ENCODE peak calls at places on chromosomes 4 and X, in seven cellular contexts. L is HuH-7.5; M is aorta; K is LHCN-M2; Z is BE2C; Y is activated CD4-positive, alpha-beta T cell treated with anti-CD3 and anti-CD28 coated beads, Interleukin-2, amount 50 U/mL, for 48 hours; B is kidney tubule cell. S is an unnamed sample.

GRCh38 chr4:112510468-112511293 is 5.3 kb downstream of the NEUROG2 start:
- DNase-seq in M (no peak), B (no peak), L (no peak), Y (peak), Z (no peak), K (no peak), S (no peak)

GRCh38 chr4:40425799-40426574 is 90.9 kb downstream of the CHRNA9 start:
- DNase-seq in B (no peak), Y (no peak), L (no peak), Z (no peak), M (no peak), K (no peak), S (no peak)

GRCh38 chr4:169404959-169405358 is 134.2 kb upstream of the SH3RF1 start:
- DNase-seq in Z (no peak), B (peak), M (no peak), Y (no peak), K (peak), L (no peak), S (no peak)

GRCh38 chr4:18935956-18936355 is 914.4 kb upstream of the LCORL start:
- DNase-seq in L (no peak), B (peak), M (no peak), Z (no peak), Y (no peak), K (no peak), S (no peak)

GRCh38 chrX:112901821-112902732 is 61.4 kb upstream of the AMOT start:
- DNase-seq in Y (no peak), K (no peak), B (no peak), Z (no peak), L (no peak), M (no peak), S (no peak)

GRCh38 chr4:109873791-109874514 is 26.0 kb downstream of the LRIT3 start:
- DNase-seq in L (no peak), K (no peak), Y (no peak), Z (no peak), M (no peak), B (no peak), S (no peak)

GRCh38 chr4:118557298-118557851 is 127.8 kb upstream of the METTL14 start:
- DNase-seq in M (no peak), Z (no peak), K (peak), B (peak), Y (no peak), L (no peak), S (no peak)

GRCh38 chr4:40337523-40337922 is 2.4 kb downstream of the CHRNA9 start:
- DNase-seq in K (no peak), B (no peak), M (no peak), Y (no peak), Z (no peak), L (no peak), S (no peak)

GRCh38 chr4:15341022-15341732 is 86.7 kb upstream of the C1QTNF7 start:
- DNase-seq in M (no peak), L (no peak), K (no peak), Z (no peak), B (no peak), Y (no peak), S (no peak)

GRCh38 chrX:153557618-153558017 is 40.2 kb downstream of the ATP2B3 start:
- DNase-seq in Y (no peak), M (no peak), Z (no peak), K (no peak), B (no peak), L (no peak), S (no peak)

GRCh38 chr4:71009796-71010588 is 16.5 kb downstream of the DCK start:
- DNase-seq in L (peak), M (no peak), B (peak), K (peak), Y (no peak), Z (no peak), S (peak)

GRCh38 chr4:138542191-138542771 is 300.1 kb upstream of the SLC7A11 start:
- DNase-seq in K (peak), B (peak), Z (no peak), Y (no peak), M (no peak), L (no peak), S (no peak)

GRCh38 chr4:184806711-184807110 is 19.1 kb downstream of the ACSL1 start:
- DNase-seq in M (no peak), B (no peak), Z (no peak), L (no peak), K (no peak), Y (no peak), S (no peak)

GRCh38 chrX:16488959-16489358 is 161.0 kb upstream of the S100G start:
- DNase-seq in B (no peak), Z (no peak), Y (no peak), K (no peak), M (no peak), L (no peak), S (no peak)

GRCh38 chr4:102817021-102817605 is 10.2 kb downstream of the UBE2D3 start:
- DNase-seq in Z (no peak), K (no peak), Y (no peak), M (no peak), B (no peak), L (no peak), S (no peak)

GRCh38 chr4:122764808-122765189 is 32.3 kb downstream of the BBS12 start:
- DNase-seq in L (no peak), Y (no peak), M (no peak), Z (no peak), K (peak), B (peak), S (no peak)

GRCh38 chr4:140095694-140096482 is 58.1 kb downstream of the MAML3 start:
- DNase-seq in L (no peak), B (peak), Y (peak), Z (peak), K (peak), M (peak), S (peak)

GRCh38 chrX:36434521-36434920 is 515.0 kb downstream of the CFAP47 start:
- DNase-seq in L (no peak), Z (no peak), Y (no peak), M (no peak), B (peak), K (peak), S (no peak)

GRCh38 chrX:2497961-2498780 is 2.6 kb downstream of the DHRSX start:
- DNase-seq in K (no peak), B (peak), Y (no peak), M (no peak), L (peak), Z (no peak), S (no peak)

GRCh38 chr4:41134581-41134980 is 79.8 kb downstream of the APBB2 start:
- DNase-seq in M (no peak), K (peak), B (no peak), L (no peak), Y (no peak), Z (no peak), S (no peak)

GRCh38 chr4:5635826-5636196 is 72.5 kb downstream of the EVC2 start:
- DNase-seq in Y (no peak), L (no peak), M (no peak), B (peak), K (peak), Z (no peak), S (no peak)

GRCh38 chrX:11351375-11352295 is 58.4 kb downstream of the AMELX start:
- DNase-seq in B (peak), K (peak), L (no peak), Z (no peak), M (peak), Y (no peak), S (no peak)

GRCh38 chrX:11066812-11067211 is 44.3 kb upstream of the HCCS start:
- DNase-seq in Z (no peak), B (no peak), L (no peak), M (no peak), K (peak), Y (no peak), S (no peak)

GRCh38 chr4:184347251-184348239 is 126.8 kb downstream of the IRF2 start:
- DNase-seq in K (peak), Z (no peak), B (peak), L (no peak), Y (no peak), M (peak), S (no peak)

GRCh38 chrX:40146471-40147398 is 49.0 kb upstream of the BCOR start:
- DNase-seq in L (no peak), B (peak), Y (no peak), K (peak), Z (peak), M (peak), S (peak)

GRCh38 chr4:56637791-56638190 is 43.3 kb downstream of the HOPX start:
- DNase-seq in K (peak), Z (no peak), L (no peak), B (no peak), M (no peak), Y (no peak), S (no peak)

GRCh38 chr4:15373363-15373762 is 54.5 kb upstream of the C1QTNF7 start:
- DNase-seq in L (no peak), B (no peak), M (no peak), K (peak), Y (no peak), Z (no peak), S (no peak)

GRCh38 chrX:147736045-147736444 is 175.7 kb upstream of the FMR1 start:
- DNase-seq in B (no peak), L (no peak), K (no peak), M (no peak), Y (no peak), Z (no peak), S (no peak)

GRCh38 chr4:2648159-2648814 is 107.8 kb downstream of the TNIP2 start:
- DNase-seq in Y (no peak), Z (no peak), M (no peak), K (no peak), B (no peak), L (no peak), S (no peak)

GRCh38 chrX:40855411-40855810 is 120.1 kb upstream of the MED14 start:
- DNase-seq in L (no peak), Y (no peak), K (no peak), B (no peak), Z (peak), M (no peak), S (no peak)

S was measured in CD4-positive, CD25-positive, alpha-beta regulatory T cell.